ENCODE peak calls at places on chromosome 17, in seven cellular contexts. N, X, S, R, F, U and Q are unnamed samples. For H3K9me3, H3K4me1 and H3K36me3, the result is how much of the 10 kb centered on the place peaks cover.

GRCh38 chr17:79007504-79008381 is 1.8 kb downstream of the CANT1 start:
- DNase-seq in N (no peak), X (no peak), S (no peak), R (no peak), F (no peak), U (no peak), Q (no peak)

GRCh38 chr17:82390860-82391435 is 19.4 kb downstream of the UTS2R start:
- DNase-seq in N (no peak), X (no peak), S (no peak), R (no peak), F (no peak), U (no peak), Q (no peak)

GRCh38 chr17:76581515-76581914 is 4.1 kb downstream of the ST6GALNAC2 start:
- DNase-seq in N (no peak), X (no peak), S (no peak), R (no peak), F (no peak), U (no peak), Q (no peak)

GRCh38 chr17:4064366-4064765 is 78.5 kb downstream of the ZZEF1 start:
- DNase-seq in N (no peak), X (no peak), S (no peak), R (no peak), F (no peak), U (peak), Q (no peak)

GRCh38 chr17:60359415-60359814 is 32.5 kb downstream of the USP32 start:
- DNase-seq in N (no peak), X (no peak), S (no peak), R (no peak), F (no peak), U (no peak), Q (no peak)

GRCh38 chr17:79831367-79832210 is 7.7 kb downstream of the CBX4 start:
- DNase-seq in N (peak), X (no peak), S (peak), R (no peak), F (no peak), U (peak), Q (no peak)

GRCh38 chr17:5437721-5438317 is 1.1 kb downstream of the C1QBP start:
- DNase-seq in N (no peak), X (no peak), S (no peak), R (peak), F (no peak), U (no peak), Q (no peak)

GRCh38 chr17:64240741-64241347 is 22.2 kb downstream of the TEX2 start:
- DNase-seq in N (peak), X (no peak), S (no peak), R (peak), F (no peak), U (peak), Q (peak)

GRCh38 chr17:36074365-36074764 is 10.3 kb downstream of the CCL18 start:
- DNase-seq in N (no peak), X (no peak), S (no peak), R (no peak), F (no peak), U (no peak), Q (no peak)
- H3K9me3 ChIP-seq in N (under half), X (under half), S (under half), R (under half), F (under half), U (under half), Q (under half)

GRCh38 chr17:75267403-75268232 is 3.4 kb downstream of the MIF4GD start:
- DNase-seq in N (no peak), X (no peak), S (no peak), R (peak), F (no peak), U (no peak), Q (no peak)

GRCh38 chr17:75266315-75267145 is 4.5 kb downstream of the MIF4GD start:
- DNase-seq in N (no peak), X (no peak), S (no peak), R (no peak), F (no peak), U (no peak), Q (no peak)

GRCh38 chr17:75268931-75269330 is 2.1 kb downstream of the MIF4GD start:
- DNase-seq in N (no peak), X (no peak), S (no peak), R (peak), F (no peak), U (no peak), Q (no peak)

GRCh38 chr17:75265614-75266314 is 4.1 kb downstream of the MRPS7 start:
- DNase-seq in N (no peak), X (no peak), S (no peak), R (no peak), F (no peak), U (no peak), Q (no peak)

GRCh38 chr17:75267146-75267402 is 4.0 kb downstream of the MIF4GD start:
- DNase-seq in N (no peak), X (no peak), S (no peak), R (no peak), F (no peak), U (no peak), Q (no peak)
- H3K4me1 ChIP-seq in N (under half), X (under half), S (under half), R (under half), F (under half), U (under half), Q (under half)

GRCh38 chr17:69907081-69907847 is 167.8 kb upstream of the KCNJ16 start:
- DNase-seq in N (peak), X (no peak), S (no peak), R (no peak), F (no peak), U (peak), Q (no peak)
- H3K36me3 ChIP-seq in N (under half), X (under half), S (under half), R (under half), F (under half), U (under half), Q (under half)

GRCh38 chr17:53492532-53492931 is 330.2 kb upstream of the KIF2B start:
- DNase-seq in N (no peak), X (no peak), S (no peak), R (no peak), F (no peak), U (no peak), Q (no peak)
- H3K9me3 ChIP-seq in N (under half), X (under half), S (under half), R (under half), F (under half), U (under half), Q (under half)

GRCh38 chr17:55416470-55417052 is 5.1 kb downstream of the MMD start:
- DNase-seq in N (peak), X (no peak), S (no peak), R (no peak), F (no peak), U (no peak), Q (no peak)

GRCh38 chr17:55413825-55414489 is 7.7 kb downstream of the MMD start:
- DNase-seq in N (no peak), X (peak), S (no peak), R (no peak), F (no peak), U (no peak), Q (no peak)

GRCh38 chr17:55417411-55418268 is 4.0 kb downstream of the MMD start:
- DNase-seq in N (no peak), X (no peak), S (no peak), R (no peak), F (no peak), U (no peak), Q (no peak)

GRCh38 chr17:55416000-55416399 is 5.6 kb downstream of the MMD start:
- DNase-seq in N (no peak), X (no peak), S (no peak), R (no peak), F (no peak), U (no peak), Q (no peak)

DNA sequence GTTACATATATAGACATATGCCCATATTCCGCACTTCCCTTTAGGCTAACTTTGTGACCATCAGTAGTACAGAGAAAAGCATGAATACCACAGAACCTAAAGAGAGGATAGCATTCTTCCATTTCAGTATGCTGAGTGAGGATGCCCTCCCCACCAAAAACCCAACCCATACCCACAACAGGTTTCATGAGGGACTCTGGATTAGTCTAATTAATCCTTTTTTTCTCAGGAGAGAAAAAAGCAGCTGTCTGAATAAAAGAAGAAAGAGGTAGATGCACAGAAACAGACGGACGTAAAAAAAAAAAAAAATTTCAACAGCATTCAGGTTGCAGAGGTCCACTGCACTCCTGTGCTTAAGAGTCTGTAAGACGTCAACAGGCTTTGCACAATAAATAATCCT is 6.7 kb downstream of the MMD start:
- DNase-seq in N (no peak), X (no peak), S (no peak), R (no peak), F (no peak), U (no peak), Q (no peak)
- H3K4me1 ChIP-seq in N (under half), X (under half), S (under half), R (under half), F (under half), U (under half), Q (under half)

GRCh38 chr17:68445671-68446070 is 11.6 kb downstream of the WIPI1 start:
- DNase-seq in N (no peak), X (no peak), S (no peak), R (no peak), F (no peak), U (no peak), Q (no peak)
- H3K36me3 ChIP-seq in N (under half), X (under half), S (half or more), R (under half), F (under half), U (under half), Q (under half)

GRCh38 chr17:22305356-22306071 is 613.2 kb downstream of the KCNJ18 start:
- DNase-seq in N (no peak), X (no peak), S (no peak), R (no peak), F (no peak), U (no peak), Q (no peak)

DNA sequence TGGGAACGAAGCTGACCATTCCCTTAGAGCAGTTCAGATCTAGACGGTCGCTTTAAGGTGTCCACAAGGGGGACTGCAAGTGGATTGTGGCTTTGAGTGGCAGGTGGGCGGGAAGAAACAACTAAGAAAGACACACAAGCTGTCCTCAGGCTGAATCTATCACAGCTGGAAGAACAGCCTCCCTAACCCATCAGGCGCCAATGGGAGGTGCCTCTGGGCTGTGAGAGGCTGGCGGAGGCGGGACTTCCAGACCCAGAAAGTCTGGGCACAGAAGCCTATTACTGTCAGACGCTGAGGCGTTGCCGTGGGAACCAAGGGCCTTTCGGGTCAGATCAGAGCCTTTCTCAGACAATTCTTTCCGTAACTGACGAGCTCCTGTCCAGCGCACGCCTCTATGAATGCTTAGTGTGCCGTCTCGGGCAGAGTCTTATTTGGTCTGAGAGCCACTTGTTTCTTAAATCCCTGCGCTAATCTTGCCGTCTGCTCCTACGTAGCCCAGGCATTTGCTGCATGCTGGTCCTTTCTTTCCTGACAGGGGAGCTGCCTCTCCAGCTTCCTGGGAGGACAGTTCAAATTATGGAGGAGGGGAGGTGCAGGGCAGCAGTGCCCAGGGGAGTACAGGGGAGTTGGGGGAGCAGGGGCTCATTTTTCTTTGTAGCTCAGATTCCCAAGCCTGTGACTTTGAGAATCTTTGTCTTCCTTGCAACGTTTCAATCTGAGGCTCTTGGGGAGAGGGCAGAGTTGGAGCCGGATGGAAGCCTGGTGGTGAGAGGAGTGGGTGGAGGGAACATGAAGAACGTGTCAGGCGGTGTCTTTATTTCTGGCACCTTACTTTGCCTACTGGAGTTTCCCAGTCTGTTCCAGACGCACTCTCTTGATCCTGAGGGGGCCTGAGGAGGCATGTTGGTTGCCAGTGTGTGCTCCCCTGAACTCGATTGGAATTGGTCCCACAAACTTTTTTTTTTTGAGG is 618.7 kb downstream of the KCNJ18 start:
- DNase-seq in N (no peak), X (no peak), S (no peak), R (peak), F (no peak), U (peak), Q (no peak)
- H3K9me3 ChIP-seq in N (under half), X (under half), S (under half), R (under half), F (under half), U (under half), Q (under half)